ENCODE peak calls at places on chromosomes 11 and 22, in five cellular contexts. One of them, this sample, is unnamed.
A peak's percentile ranks its signal among the peaks of the same experiment; 100 is the strongest.

GRCh38 chr11:119547511-119547910 is 124.5 kb upstream of the THY1 start:
- DNase-seq in spleen: no peak
- DNase-seq in hepatic stellate cell: no peak
- DNase-seq in COR-L47: no peak
- DNase-seq in T-helper 2 cell: no peak
- DNase-seq in this sample: no peak

GRCh38 chr11:117998201-117998579 is 12.0 kb downstream of the IL10RA start:
- DNase-seq in spleen: no peak
- DNase-seq in COR-L47: no peak
- DNase-seq in hepatic stellate cell: no peak
- DNase-seq in T-helper 2 cell: no peak
- DNase-seq in this sample: no peak

GRCh38 chr11:122653911-122654310 is 1.6 kb upstream of the UBASH3B start:
- DNase-seq in COR-L47: no peak
- DNase-seq in T-helper 2 cell: no peak
- DNase-seq in spleen: no peak
- DNase-seq in hepatic stellate cell: no peak
- DNase-seq in this sample: no peak

GRCh38 chr11:23509023-23509422 is 648.7 kb upstream of the CCDC179 start:
- DNase-seq in spleen: no peak
- DNase-seq in hepatic stellate cell: no peak
- DNase-seq in COR-L47: no peak
- DNase-seq in T-helper 2 cell: no peak
- DNase-seq in this sample: no peak

GRCh38 chr11:34840736-34841386 is 75.3 kb downstream of the APIP start:
- DNase-seq in hepatic stellate cell: no peak
- DNase-seq in COR-L47: no peak
- DNase-seq in T-helper 2 cell: no peak
- DNase-seq in spleen: no peak
- DNase-seq in this sample: peak; percentile 59

GRCh38 chr11:61453702-61454101 is 23.8 kb downstream of the SDHAF2 start:
- DNase-seq in T-helper 2 cell: no peak
- DNase-seq in COR-L47: no peak
- DNase-seq in spleen: no peak
- DNase-seq in hepatic stellate cell: no peak
- DNase-seq in this sample: no peak

GRCh38 chr11:123431619-123432018 is 1.6 kb downstream of the GRAMD1B start:
- DNase-seq in COR-L47: no peak
- DNase-seq in T-helper 2 cell: no peak
- DNase-seq in spleen: no peak
- DNase-seq in hepatic stellate cell: no peak
- DNase-seq in this sample: no peak

GRCh38 chr11:18014876-18015275 is 2.0 kb upstream of the SERGEF start:
- DNase-seq in hepatic stellate cell: no peak
- DNase-seq in COR-L47: no peak
- DNase-seq in spleen: no peak
- DNase-seq in T-helper 2 cell: no peak
- DNase-seq in this sample: no peak

GRCh38 chr11:20443596-20443995 is 56.1 kb downstream of the PRMT3 start:
- DNase-seq in T-helper 2 cell: no peak
- DNase-seq in COR-L47: no peak
- DNase-seq in hepatic stellate cell: peak; percentile 4
- DNase-seq in spleen: no peak
- DNase-seq in this sample: peak; percentile 38

GRCh38 chr11:1952806-1953482 is 5.8 kb downstream of the MRPL23 start:
- DNase-seq in spleen: peak; percentile 36
- DNase-seq in COR-L47: no peak
- DNase-seq in hepatic stellate cell: no peak
- DNase-seq in T-helper 2 cell: no peak
- DNase-seq in this sample: no peak

GRCh38 chr11:561148-562003 is 606 bp downstream of the RASSF7 start:
- DNase-seq in COR-L47: no peak
- DNase-seq in hepatic stellate cell: no peak
- DNase-seq in spleen: no peak
- DNase-seq in T-helper 2 cell: no peak
- DNase-seq in this sample: peak; percentile 81

GRCh38 chr22:43241138-43241597 is 54.2 kb upstream of the TTLL12 start:
- DNase-seq in COR-L47: no peak
- DNase-seq in hepatic stellate cell: no peak
- DNase-seq in spleen: no peak
- DNase-seq in T-helper 2 cell: no peak
- DNase-seq in this sample: no peak

GRCh38 chr11:125701858-125702621 is 21.4 kb upstream of the ACRV1 start:
- DNase-seq in hepatic stellate cell: no peak
- DNase-seq in spleen: no peak
- DNase-seq in COR-L47: no peak
- DNase-seq in T-helper 2 cell: no peak
- DNase-seq in this sample: no peak

GRCh38 chr22:44807915-44808690 is 55.7 kb downstream of the ARHGAP8 start:
- DNase-seq in COR-L47: no peak
- DNase-seq in T-helper 2 cell: no peak
- DNase-seq in spleen: no peak
- DNase-seq in hepatic stellate cell: no peak
- DNase-seq in this sample: no peak

GRCh38 chr11:3196161-3197043 is 22.2 kb downstream of the MRGPRG start:
- DNase-seq in T-helper 2 cell: no peak
- DNase-seq in COR-L47: no peak
- DNase-seq in hepatic stellate cell: no peak
- DNase-seq in spleen: peak; percentile 75
- DNase-seq in this sample: no peak

GRCh38 chr22:22897947-22898346 is 10.3 kb downstream of the IGLL5 start:
- DNase-seq in T-helper 2 cell: no peak
- DNase-seq in hepatic stellate cell: no peak
- DNase-seq in spleen: no peak
- DNase-seq in COR-L47: no peak
- DNase-seq in this sample: no peak

GRCh38 chr11:1783725-1784529 is 20.2 kb upstream of the CTSD start:
- DNase-seq in COR-L47: peak; percentile 27
- DNase-seq in hepatic stellate cell: no peak
- DNase-seq in T-helper 2 cell: no peak
- DNase-seq in spleen: no peak
- DNase-seq in this sample: no peak

GRCh38 chr11:17406082-17406817 is 17.8 kb upstream of the KCNJ11 start:
- DNase-seq in T-helper 2 cell: no peak
- DNase-seq in COR-L47: no peak
- DNase-seq in spleen: peak; percentile 10
- DNase-seq in hepatic stellate cell: no peak
- DNase-seq in this sample: no peak

GRCh38 chr22:44196241-44196640 is 15.5 kb downstream of the PARVG start:
- DNase-seq in T-helper 2 cell: no peak
- DNase-seq in hepatic stellate cell: no peak
- DNase-seq in COR-L47: no peak
- DNase-seq in spleen: no peak
- DNase-seq in this sample: no peak

GRCh38 chr22:32628626-32629587 is 154.3 kb downstream of the FBXO7 start:
- DNase-seq in hepatic stellate cell: no peak
- DNase-seq in T-helper 2 cell: no peak
- DNase-seq in spleen: no peak
- DNase-seq in COR-L47: no peak
- DNase-seq in this sample: no peak